ENCODE peak calls at places on chromosomes 7 and 10, in five cellular contexts. S, T, K, V and M are unnamed samples.

GRCh38 chr7:139680676-139681462 is 96.9 kb downstream of the HIPK2 start:
- DNase-seq in S (no peak), T (no peak), K (no peak), V (no peak), M (no peak)

GRCh38 chr7:157129907-157130460 is 8.7 kb upstream of the UBE3C start:
- DNase-seq in S (no peak), T (no peak), K (no peak), V (no peak), M (no peak)

GRCh38 chr7:32660936-32661335 is 165.6 kb downstream of the AVL9 start:
- DNase-seq in S (no peak), T (no peak), K (no peak), V (no peak), M (no peak)

GRCh38 chr10:74114041-74114448 is 36.6 kb downstream of the AP3M1 start:
- DNase-seq in S (no peak), T (no peak), K (no peak), V (no peak), M (no peak)

GRCh38 chr7:98223898-98224700 is 12.9 kb downstream of the BHLHA15 start:
- DNase-seq in S (no peak), T (no peak), K (no peak), V (no peak), M (no peak)

GRCh38 chr7:55249332-55249731 is 115.8 kb upstream of the LANCL2 start:
- DNase-seq in S (no peak), T (no peak), K (no peak), V (no peak), M (no peak)

GRCh38 chr10:110286841-110287240 is 17.9 kb downstream of the SMNDC1 start:
- DNase-seq in S (no peak), T (no peak), K (no peak), V (no peak), M (no peak)

GRCh38 chr10:69262249-69262864 is 15.9 kb upstream of the HK1 start:
- DNase-seq in S (no peak), T (no peak), K (no peak), V (no peak), M (no peak)

GRCh38 chr10:103968441-103969391 is 1.8 kb downstream of the SLK start:
- DNase-seq in S (no peak), T (no peak), K (no peak), V (no peak), M (no peak)

DNA sequence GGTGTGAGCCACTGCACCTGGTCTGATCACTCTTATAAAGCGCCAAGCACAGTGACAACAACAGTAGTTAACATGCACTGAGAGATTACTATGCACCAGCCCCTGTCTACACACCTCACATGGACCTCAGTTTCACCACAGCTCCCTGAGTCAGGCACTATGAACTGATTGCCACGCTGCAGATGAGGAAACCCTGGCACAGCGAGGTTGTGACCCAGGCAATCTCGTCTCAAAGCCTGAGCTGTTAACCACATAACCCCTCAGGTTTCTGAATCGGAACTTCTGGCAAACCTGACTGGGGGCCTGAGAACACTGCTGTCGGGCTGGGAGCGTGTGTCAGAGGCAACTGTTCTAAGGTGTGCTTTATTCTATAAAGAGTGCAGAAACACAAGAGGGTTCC is 150.8 kb downstream of the RNF216 start:
- DNase-seq in S (no peak), T (no peak), K (no peak), V (no peak), M (no peak)
- TF ChIP-seq SUZ12 in S (no peak), T (no peak), K (no peak), V (no peak), M (no peak)

GRCh38 chr7:131552053-131552452 is 4.4 kb downstream of the PODXL start:
- DNase-seq in S (no peak), T (no peak), K (no peak), V (no peak), M (no peak)
- TF ChIP-seq SUZ12 in S (no peak), T (no peak), K (no peak), V (no peak), M (no peak)

DNA sequence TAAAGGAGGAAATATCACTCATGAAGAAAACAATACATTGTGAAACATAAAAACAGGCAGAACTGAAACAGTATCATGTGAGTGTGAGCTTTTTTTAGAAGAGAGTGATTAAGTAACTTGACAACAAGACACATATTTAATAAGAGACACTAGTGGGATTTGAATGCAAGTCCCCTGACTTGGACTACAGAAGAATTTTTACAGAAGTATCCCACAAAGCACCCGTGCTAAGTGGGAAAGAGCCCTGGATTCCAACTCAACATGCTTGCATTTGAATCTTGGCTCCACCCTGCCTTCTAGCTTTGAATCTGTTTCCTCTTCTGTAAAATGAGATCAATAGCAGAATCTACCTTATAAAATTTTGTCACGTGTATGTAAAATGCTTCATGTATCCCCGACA is 166.2 kb downstream of the ZNF365 start:
- DNase-seq in S (no peak), T (no peak), K (no peak), V (no peak), M (no peak)
- TF ChIP-seq SUZ12 in S (no peak), T (no peak), K (no peak), V (no peak), M (no peak)

GRCh38 chr7:131947661-131948060 is 391.2 kb upstream of the PODXL start:
- DNase-seq in S (no peak), T (no peak), K (no peak), V (no peak), M (no peak)

GRCh38 chr7:131950758-131951157 is 394.3 kb upstream of the PODXL start:
- DNase-seq in S (no peak), T (no peak), K (no peak), V (no peak), M (no peak)

GRCh38 chr7:131945948-131946525 is 389.6 kb upstream of the PODXL start:
- DNase-seq in S (no peak), T (no peak), K (no peak), V (no peak), M (no peak)

GRCh38 chr7:131949659-131950058 is 393.2 kb upstream of the PODXL start:
- DNase-seq in S (no peak), T (no peak), K (no peak), V (no peak), M (no peak)

DNA sequence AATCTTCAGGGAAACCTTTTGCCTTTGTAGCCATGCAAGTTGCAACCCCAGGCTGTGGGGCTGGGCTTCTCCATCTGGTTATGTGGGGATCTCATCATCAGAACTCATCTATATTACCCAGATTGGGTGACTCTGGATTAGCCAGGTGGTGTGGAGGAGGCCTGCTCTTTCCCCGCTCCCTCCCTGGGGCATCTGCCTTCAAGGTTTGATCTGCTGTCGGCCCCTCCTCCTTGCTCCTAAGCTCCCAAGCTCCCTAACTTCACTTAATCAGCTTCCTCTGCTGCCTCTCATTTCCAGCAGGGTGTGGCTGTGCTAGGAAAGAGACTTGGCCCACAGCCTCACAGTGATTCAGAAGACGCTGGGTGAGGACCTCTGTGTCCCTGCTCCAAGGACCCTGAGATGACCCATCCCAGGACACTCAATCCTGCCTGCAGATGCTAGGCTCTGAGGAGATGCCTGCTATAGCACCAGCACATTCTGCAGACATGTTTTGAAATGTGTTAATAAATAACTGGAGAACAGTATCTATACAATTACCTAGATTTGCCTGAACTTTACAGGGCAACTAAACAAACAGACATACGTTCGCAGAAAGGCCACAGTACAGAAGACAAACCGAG is 392.1 kb upstream of the PODXL start:
- DNase-seq in S (peak; percentile 20), T (peak; percentile 13), K (no peak), V (no peak), M (no peak)
- TF ChIP-seq SUZ12 in S (no peak), T (no peak), K (no peak), V (no peak), M (no peak)

DNA sequence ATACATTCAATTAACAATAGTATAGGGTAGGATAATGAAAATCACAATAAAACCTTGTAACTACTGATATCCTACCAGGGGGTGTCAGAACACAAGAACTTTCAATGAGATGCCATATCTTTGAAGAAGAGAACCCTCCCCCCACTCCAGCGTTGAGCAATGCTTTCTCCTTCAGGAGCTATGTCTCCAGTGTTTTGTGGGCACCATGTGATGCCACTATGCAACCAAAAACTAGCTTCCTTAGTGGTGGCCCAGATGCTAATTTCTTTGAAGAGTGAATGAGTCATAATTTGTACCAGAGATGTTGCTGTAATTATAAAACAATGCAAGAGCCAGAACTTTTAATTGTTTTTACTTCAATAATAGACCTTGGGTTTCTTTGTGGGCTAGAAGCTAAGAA is 76.0 kb upstream of the ADO start:
- DNase-seq in S (no peak), T (no peak), K (no peak), V (no peak), M (no peak)
- TF ChIP-seq SUZ12 in S (no peak), T (no peak), K (no peak), V (no peak), M (no peak)

DNA sequence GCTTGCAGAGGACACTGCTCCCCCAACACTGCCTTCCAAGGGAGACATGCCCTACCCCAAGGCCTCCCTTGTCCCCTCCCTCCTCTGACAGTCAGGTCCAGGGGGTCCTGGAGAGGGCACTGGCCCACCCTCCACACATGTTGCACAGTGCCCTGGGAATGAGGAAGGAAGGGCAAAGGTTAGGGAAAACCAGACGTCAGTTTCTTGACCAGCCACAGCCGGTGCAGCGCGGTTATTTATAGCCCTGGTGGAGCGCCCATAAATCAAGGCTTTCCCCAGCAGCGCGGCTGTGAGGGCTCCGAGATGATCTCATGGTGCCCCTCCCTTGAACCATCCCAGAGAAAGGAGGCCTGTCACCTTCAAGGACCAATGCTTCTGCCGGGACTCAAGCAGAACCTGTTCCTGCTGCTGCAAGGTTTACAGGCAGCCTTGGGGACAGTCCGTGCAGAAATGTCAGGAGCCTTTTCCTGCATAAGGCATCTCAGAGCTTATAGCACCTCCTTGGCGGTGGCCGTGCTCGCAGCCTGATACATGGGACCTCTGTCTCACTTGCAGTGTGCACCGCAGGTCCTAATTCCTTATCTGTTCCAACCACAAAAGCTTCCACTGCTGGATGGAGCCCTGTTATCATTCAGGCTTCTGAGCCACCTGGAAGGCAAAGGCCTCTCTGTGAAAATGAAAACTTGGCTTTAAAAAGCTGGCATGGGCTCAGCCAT is 127.3 kb downstream of the LHPP start:
- DNase-seq in S (no peak), T (peak; percentile 15), K (no peak), V (no peak), M (peak; percentile 54)
- TF ChIP-seq SUZ12 in S (no peak), T (no peak), K (no peak), V (no peak), M (no peak)